ENCODE peak calls at places on chromosomes 7 and 10, in five cellular contexts. B, A, C, H and V are unnamed samples.

GRCh38 chr7:28560771-28561170 is 148.5 kb downstream of the CREB5 start:
- DNase-seq in B (no peak), A (no peak), C (no peak), H (no peak), V (peak; percentile 2)

GRCh38 chr7:130196476-130196875 is 8.7 kb downstream of the TMEM209 start:
- DNase-seq in B (no peak), A (no peak), C (no peak), H (no peak), V (no peak)

GRCh38 chr7:105132335-105132734 is 118.3 kb downstream of the KMT2E start:
- DNase-seq in B (no peak), A (no peak), C (no peak), H (no peak), V (no peak)

GRCh38 chr10:100826983-100827818 is 81.8 kb downstream of the PAX2 start:
- DNase-seq in B (no peak), A (peak; percentile 46), C (no peak), H (peak; percentile 60), V (no peak)

GRCh38 chr7:40808409-40808942 is 673.7 kb downstream of the SUGCT start:
- DNase-seq in B (no peak), A (no peak), C (peak; percentile 99), H (peak; percentile 80), V (no peak)

GRCh38 chr7:6227294-6227846 is 45.1 kb downstream of the CYTH3 start:
- DNase-seq in B (no peak), A (no peak), C (no peak), H (no peak), V (no peak)

GRCh38 chr10:12625393-12626023 is 276.2 kb downstream of the CAMK1D start:
- DNase-seq in B (no peak), A (no peak), C (no peak), H (no peak), V (no peak)

GRCh38 chr10:79047875-79048638 is 20.7 kb upstream of the ZMIZ1 start:
- DNase-seq in B (no peak), A (no peak), C (no peak), H (peak; percentile 61), V (peak; percentile 82)

GRCh38 chr10:15169555-15170407 is 1.3 kb upstream of the NMT2 start:
- DNase-seq in B (no peak), A (no peak), C (no peak), H (no peak), V (peak; percentile 27)

GRCh38 chr7:156173748-156174353 is 361.6 kb upstream of the SHH start:
- DNase-seq in B (no peak), A (no peak), C (no peak), H (no peak), V (no peak)

GRCh38 chr10:1293636-1294440 is 237.7 kb downstream of the WDR37 start:
- DNase-seq in B (no peak), A (peak; percentile 30), C (no peak), H (no peak), V (no peak)

GRCh38 chr7:47505317-47506007 is 76.4 kb downstream of the TNS3 start:
- DNase-seq in B (no peak), A (no peak), C (no peak), H (no peak), V (no peak)

GRCh38 chr7:15411019-15411418 is 150.8 kb downstream of the AGMO start:
- DNase-seq in B (no peak), A (no peak), C (no peak), H (no peak), V (no peak)

GRCh38 chr10:452512-453504 is 236.7 kb downstream of the DIP2C start:
- DNase-seq in B (no peak), A (peak; percentile 17), C (no peak), H (no peak), V (no peak)

GRCh38 chr7:99036531-99037175 is 107.3 kb downstream of the SMURF1 start:
- DNase-seq in B (peak; percentile 51), A (no peak), C (peak; percentile 43), H (peak; percentile 78), V (peak; percentile 28)

GRCh38 chr10:102102421-102102820 is 17.7 kb downstream of the LDB1 start:
- DNase-seq in B (no peak), A (no peak), C (no peak), H (no peak), V (no peak)